ENCODE peak calls at places on chromosomes 16 and 17, in eight cellular contexts. H, N, A, U, L, D, Z and X are unnamed samples.
A peak's percentile ranks its signal among the peaks of the same experiment; 100 is the strongest.

GRCh38 chr17:78995761-78996451 is 13.7 kb downstream of the CANT1 start:
- DNase-seq in H (no peak), Z (no peak), U (no peak), L (no peak), A (no peak), D (no peak), N (no peak), X (no peak)

GRCh38 chr17:64491034-64491860 is 5.6 kb downstream of the POLG2 start:
- DNase-seq in U (no peak), H (no peak), N (peak; percentile 69), A (peak; percentile 25), D (no peak), Z (peak; percentile 55), L (no peak), X (no peak)

GRCh38 chr16:90043526-90043925 is 24.3 kb upstream of the DBNDD1 start:
- DNase-seq in N (no peak), A (no peak), L (no peak), Z (no peak), D (no peak), U (no peak), H (no peak), X (no peak)

GRCh38 chr17:45775576-45776011 is 8.5 kb upstream of the CRHR1 start:
- DNase-seq in L (no peak), D (no peak), H (no peak), Z (no peak), A (peak; percentile 12), N (no peak), U (no peak), X (no peak)

GRCh38 chr17:6269474-6269873 is 165.4 kb downstream of the AIPL1 start:
- DNase-seq in D (peak; percentile 35), U (no peak), H (peak; percentile 4), L (no peak), N (peak; percentile 56), Z (no peak), A (peak; percentile 25), X (peak; percentile 57)

GRCh38 chr17:79650861-79651260 is 40.0 kb upstream of the RBFOX3 start:
- DNase-seq in Z (no peak), D (no peak), H (no peak), U (no peak), N (no peak), A (no peak), L (no peak), X (no peak)

GRCh38 chr17:50923611-50924010 is 57.5 kb upstream of the TOB1 start:
- DNase-seq in Z (no peak), H (no peak), U (no peak), L (no peak), N (no peak), A (no peak), D (no peak), X (no peak)

GRCh38 chr17:57109393-57110151 is 24.5 kb downstream of the AKAP1 start:
- DNase-seq in U (no peak), D (no peak), N (peak; percentile 41), L (no peak), H (no peak), Z (no peak), A (no peak), X (peak; percentile 63)

GRCh38 chr17:81061027-81061426 is 26.1 kb downstream of the BAIAP2 start:
- DNase-seq in U (no peak), L (no peak), A (no peak), H (no peak), N (no peak), D (no peak), Z (no peak), X (no peak)

GRCh38 chr16:77721752-77722314 is 481 bp upstream of the NUDT7 start:
- DNase-seq in A (no peak), D (no peak), L (no peak), Z (no peak), N (no peak), H (no peak), U (no peak), X (no peak)

GRCh38 chr17:67055811-67056745 is 11.7 kb downstream of the CACNG1 start:
- DNase-seq in L (no peak), H (no peak), D (no peak), N (peak; percentile 44), U (no peak), A (no peak), Z (peak; percentile 33), X (no peak)

GRCh38 chr17:81512560-81512983 is at the start of gene ACTG1:
- DNase-seq in N (peak; percentile 89), A (peak; percentile 93), D (peak; percentile 92), U (peak; percentile 87), H (peak; percentile 88), Z (peak; percentile 95), L (peak; percentile 89), X (peak; percentile 96)

GRCh38 chr17:80717661-80718060 is 173.0 kb downstream of the RPTOR start:
- DNase-seq in H (no peak), U (no peak), A (no peak), L (no peak), D (no peak), N (no peak), Z (no peak), X (no peak)

GRCh38 chr17:8186787-8187516 is 3.0 kb downstream of the BORCS6 start:
- DNase-seq in U (peak; percentile 78), A (peak; percentile 96), D (peak; percentile 91), N (peak; percentile 88), L (peak; percentile 83), Z (peak; percentile 93), H (peak; percentile 86), X (peak; percentile 68)

GRCh38 chr17:81539961-81540675 is 11.9 kb downstream of the FSCN2 start:
- DNase-seq in A (no peak), H (no peak), U (no peak), D (no peak), L (no peak), N (no peak), Z (no peak), X (no peak)

GRCh38 chr17:77675411-77675810 is 283.1 kb upstream of the TNRC6C start:
- DNase-seq in D (no peak), U (no peak), L (no peak), Z (no peak), A (no peak), N (no peak), H (no peak), X (no peak)

GRCh38 chr17:36850794-36851193 is 86.5 kb upstream of the LHX1 start:
- DNase-seq in Z (no peak), A (peak; percentile 47), D (peak; percentile 79), N (peak; percentile 21), H (no peak), L (no peak), U (no peak), X (no peak)

GRCh38 chr17:27824176-27824575 is 23.8 kb upstream of the NOS2 start:
- DNase-seq in U (no peak), Z (no peak), N (no peak), D (no peak), A (no peak), H (no peak), L (no peak), X (no peak)

GRCh38 chr17:8843344-8843743 is 24.1 kb downstream of the PIK3R6 start:
- DNase-seq in A (no peak), H (no peak), U (no peak), Z (no peak), L (no peak), N (no peak), D (no peak), X (no peak)

GRCh38 chr16:85423186-85423550 is 190.0 kb upstream of the GSE1 start:
- DNase-seq in D (no peak), A (no peak), H (no peak), U (no peak), L (peak; percentile 11), Z (peak; percentile 37), N (no peak), X (no peak)

GRCh38 chr17:338442-339192 is 14.0 kb downstream of the RPH3AL start:
- DNase-seq in H (no peak), N (no peak), L (no peak), A (no peak), U (no peak), D (no peak), Z (no peak), X (no peak)

GRCh38 chr17:16287563-16288027 is 65.7 kb downstream of the CENPV start:
- DNase-seq in D (no peak), L (no peak), H (no peak), A (peak; percentile 70), N (peak; percentile 91), U (no peak), Z (no peak), X (no peak)

GRCh38 chr16:14600164-14600563 is 29.9 kb downstream of the PARN start:
- DNase-seq in H (no peak), Z (no peak), N (peak; percentile 14), L (no peak), D (peak; percentile 51), U (no peak), A (peak; percentile 41), X (peak; percentile 15)

GRCh38 chr17:8726951-8727555 is 17.6 kb downstream of the CCDC42 start:
- DNase-seq in L (no peak), Z (no peak), A (peak; percentile 3), N (no peak), H (no peak), U (no peak), D (no peak), X (no peak)

GRCh38 chr17:48002208-48002919 is 31.5 kb downstream of the CDK5RAP3 start:
- DNase-seq in N (peak; percentile 90), L (no peak), H (no peak), Z (no peak), A (peak; percentile 77), U (no peak), D (peak; percentile 36), X (no peak)

GRCh38 chr17:78427140-78427539 is 48.7 kb downstream of the PGS1 start:
- DNase-seq in A (no peak), H (no peak), L (no peak), U (no peak), D (no peak), N (no peak), Z (no peak), X (no peak)

GRCh38 chr16:3137267-3137666 is 2.4 kb downstream of the ZNF213 start:
- DNase-seq in D (no peak), L (no peak), N (no peak), H (no peak), U (no peak), A (no peak), Z (no peak), X (no peak)

GRCh38 chr17:378068-378467 is 25.5 kb upstream of the RPH3AL start:
- DNase-seq in A (no peak), L (no peak), N (no peak), D (no peak), U (no peak), Z (no peak), H (no peak), X (no peak)

GRCh38 chr17:34025179-34025551 is 229.9 kb upstream of the CCL2 start:
- DNase-seq in L (no peak), Z (no peak), H (no peak), U (no peak), N (no peak), D (no peak), A (no peak), X (no peak)

GRCh38 chr16:87496101-87496801 is 3.4 kb upstream of the ZCCHC14 start:
- DNase-seq in A (no peak), L (peak; percentile 33), H (no peak), D (no peak), Z (no peak), U (no peak), N (peak; percentile 82), X (no peak)

GRCh38 chr17:62085511-62086408 is 20.7 kb upstream of the MED13 start:
- DNase-seq in H (no peak), N (no peak), A (peak; percentile 69), Z (no peak), L (no peak), U (no peak), D (no peak), X (no peak)